ENCODE peak calls at places on chromosomes 7 and 10, in five cellular contexts. One of them, this sample, is unnamed.

GRCh38 chr7:149620961-149621360 is 123.4 kb upstream of the ZNF746 start:
- DNase-seq in spleen: peak; percentile 87
- DNase-seq in upper lobe of right lung: no peak
- DNase-seq in WTC11: no peak
- DNase-seq in cardiac muscle cell: no peak
- DNase-seq in this sample: no peak

GRCh38 chr7:101173752-101174244 is 6.3 kb downstream of the NAT16 start:
- DNase-seq in spleen: no peak
- DNase-seq in upper lobe of right lung: no peak
- DNase-seq in WTC11: peak; percentile 91
- DNase-seq in cardiac muscle cell: no peak
- DNase-seq in this sample: no peak

GRCh38 chr10:8050561-8051108 is 3.9 kb upstream of the GATA3 start:
- DNase-seq in spleen: no peak
- DNase-seq in upper lobe of right lung: peak; percentile 66
- DNase-seq in WTC11: no peak
- DNase-seq in cardiac muscle cell: no peak
- DNase-seq in this sample: no peak

GRCh38 chr7:124930173-124930623 is 573 bp upstream of the POT1 start:
- DNase-seq in spleen: no peak
- DNase-seq in upper lobe of right lung: no peak
- DNase-seq in WTC11: no peak
- DNase-seq in cardiac muscle cell: no peak
- DNase-seq in this sample: no peak

GRCh38 chr7:97167176-97167575 is 49.7 kb downstream of the SDHAF3 start:
- DNase-seq in spleen: no peak
- DNase-seq in upper lobe of right lung: no peak
- DNase-seq in WTC11: no peak
- DNase-seq in cardiac muscle cell: no peak
- DNase-seq in this sample: no peak

GRCh38 chr10:8543361-8544056 is 489.0 kb downstream of the GATA3 start:
- DNase-seq in spleen: no peak
- DNase-seq in upper lobe of right lung: no peak
- DNase-seq in WTC11: no peak
- DNase-seq in cardiac muscle cell: no peak
- DNase-seq in this sample: no peak

GRCh38 chr7:50314778-50315177 is 10.3 kb downstream of the IKZF1 start:
- DNase-seq in spleen: no peak
- DNase-seq in upper lobe of right lung: no peak
- DNase-seq in WTC11: no peak
- DNase-seq in cardiac muscle cell: no peak
- DNase-seq in this sample: no peak

GRCh38 chr10:110067960-110068770 is 60.4 kb downstream of the ADD3 start:
- DNase-seq in spleen: no peak
- DNase-seq in upper lobe of right lung: no peak
- DNase-seq in WTC11: no peak
- DNase-seq in cardiac muscle cell: no peak
- DNase-seq in this sample: no peak

GRCh38 chr7:26326211-26326610 is 34.5 kb downstream of the SNX10 start:
- DNase-seq in spleen: no peak
- DNase-seq in upper lobe of right lung: no peak
- DNase-seq in WTC11: no peak
- DNase-seq in cardiac muscle cell: no peak
- DNase-seq in this sample: no peak

GRCh38 chr7:151083071-151083823 is at the start of gene TMUB1:
- DNase-seq in spleen: peak; percentile 97
- DNase-seq in upper lobe of right lung: peak; percentile 92
- DNase-seq in WTC11: peak; percentile 81
- DNase-seq in cardiac muscle cell: peak; percentile 83
- DNase-seq in this sample: peak; percentile 42

GRCh38 chr10:133158756-133159610 is 1.0 kb upstream of the KNDC1 start:
- DNase-seq in spleen: peak; percentile 75
- DNase-seq in upper lobe of right lung: peak; percentile 81
- DNase-seq in WTC11: peak; percentile 49
- DNase-seq in cardiac muscle cell: peak; percentile 65
- DNase-seq in this sample: no peak

GRCh38 chr7:43211276-43211675 is 98.8 kb downstream of the HECW1 start:
- DNase-seq in spleen: no peak
- DNase-seq in upper lobe of right lung: no peak
- DNase-seq in WTC11: no peak
- DNase-seq in cardiac muscle cell: peak; percentile 13
- DNase-seq in this sample: no peak

GRCh38 chr7:102890292-102890970 is 22.4 kb upstream of the LRRC17 start:
- DNase-seq in spleen: no peak
- DNase-seq in upper lobe of right lung: no peak
- DNase-seq in WTC11: no peak
- DNase-seq in cardiac muscle cell: no peak
- DNase-seq in this sample: no peak

GRCh38 chr7:154913645-154914579 is 89.0 kb downstream of the PAXIP1 start:
- DNase-seq in spleen: peak; percentile 96
- DNase-seq in upper lobe of right lung: peak; percentile 94
- DNase-seq in WTC11: peak; percentile 97
- DNase-seq in cardiac muscle cell: peak; percentile 87
- DNase-seq in this sample: peak; percentile 91

GRCh38 chr7:140049339-140050024 is 13.3 kb downstream of the PARP12 start:
- DNase-seq in spleen: no peak
- DNase-seq in upper lobe of right lung: no peak
- DNase-seq in WTC11: no peak
- DNase-seq in cardiac muscle cell: no peak
- DNase-seq in this sample: no peak

GRCh38 chr10:99999319-100000108 is 10.2 kb downstream of the DNMBP start:
- DNase-seq in spleen: no peak
- DNase-seq in upper lobe of right lung: no peak
- DNase-seq in WTC11: no peak
- DNase-seq in cardiac muscle cell: no peak
- DNase-seq in this sample: no peak

GRCh38 chr7:132420527-132420926 is 155.7 kb downstream of the PLXNA4 start:
- DNase-seq in spleen: no peak
- DNase-seq in upper lobe of right lung: no peak
- DNase-seq in WTC11: no peak
- DNase-seq in cardiac muscle cell: no peak
- DNase-seq in this sample: no peak

GRCh38 chr7:29102554-29103151 is 43.7 kb downstream of the CPVL start:
- DNase-seq in spleen: no peak
- DNase-seq in upper lobe of right lung: peak; percentile 68
- DNase-seq in WTC11: peak; percentile 81
- DNase-seq in cardiac muscle cell: peak; percentile 75
- DNase-seq in this sample: no peak

GRCh38 chr10:113711142-113711541 is 31.4 kb downstream of the CASP7 start:
- DNase-seq in spleen: no peak
- DNase-seq in upper lobe of right lung: no peak
- DNase-seq in WTC11: no peak
- DNase-seq in cardiac muscle cell: no peak
- DNase-seq in this sample: no peak

GRCh38 chr10:93746844-93747284 is 10.9 kb upstream of the LGI1 start:
- DNase-seq in spleen: no peak
- DNase-seq in upper lobe of right lung: no peak
- DNase-seq in WTC11: peak; percentile 70
- DNase-seq in cardiac muscle cell: no peak
- DNase-seq in this sample: no peak

GRCh38 chr7:116780966-116781365 is 81.4 kb upstream of the CAPZA2 start:
- DNase-seq in spleen: no peak
- DNase-seq in upper lobe of right lung: no peak
- DNase-seq in WTC11: peak; percentile 13
- DNase-seq in cardiac muscle cell: no peak
- DNase-seq in this sample: no peak

GRCh38 chr10:58081353-58081752 is 186.3 kb downstream of the IPMK start:
- DNase-seq in spleen: no peak
- DNase-seq in upper lobe of right lung: no peak
- DNase-seq in WTC11: no peak
- DNase-seq in cardiac muscle cell: no peak
- DNase-seq in this sample: no peak

GRCh38 chr7:50092579-50093411 is at the start of gene ZPBP:
- DNase-seq in spleen: peak; percentile 88
- DNase-seq in upper lobe of right lung: peak; percentile 70
- DNase-seq in WTC11: peak; percentile 41
- DNase-seq in cardiac muscle cell: peak; percentile 47
- DNase-seq in this sample: no peak

GRCh38 chr7:127885843-127886242 is 145.4 kb downstream of the LRRC4 start:
- DNase-seq in spleen: no peak
- DNase-seq in upper lobe of right lung: no peak
- DNase-seq in WTC11: no peak
- DNase-seq in cardiac muscle cell: no peak
- DNase-seq in this sample: peak; percentile 66

GRCh38 chr10:63713191-63714144 is 192.3 kb downstream of the REEP3 start:
- DNase-seq in spleen: no peak
- DNase-seq in upper lobe of right lung: no peak
- DNase-seq in WTC11: peak; percentile 88
- DNase-seq in cardiac muscle cell: peak; percentile 61
- DNase-seq in this sample: peak; percentile 77

GRCh38 chr10:99370993-99371392 is 41.8 kb downstream of the CNNM1 start:
- DNase-seq in spleen: no peak
- DNase-seq in upper lobe of right lung: no peak
- DNase-seq in WTC11: no peak
- DNase-seq in cardiac muscle cell: peak; percentile 71
- DNase-seq in this sample: no peak

GRCh38 chr7:150756858-150757257 is 19.6 kb downstream of the GIMAP5 start:
- DNase-seq in spleen: no peak
- DNase-seq in upper lobe of right lung: no peak
- DNase-seq in WTC11: no peak
- DNase-seq in cardiac muscle cell: peak; percentile 49
- DNase-seq in this sample: no peak

GRCh38 chr10:123402656-123403055 is 248.5 kb downstream of the BUB3 start:
- DNase-seq in spleen: no peak
- DNase-seq in upper lobe of right lung: no peak
- DNase-seq in WTC11: no peak
- DNase-seq in cardiac muscle cell: no peak
- DNase-seq in this sample: no peak

GRCh38 chr10:7409045-7409731 is 1.6 kb downstream of the SFMBT2 start:
- DNase-seq in spleen: peak; percentile 83
- DNase-seq in upper lobe of right lung: no peak
- DNase-seq in WTC11: no peak
- DNase-seq in cardiac muscle cell: peak; percentile 25
- DNase-seq in this sample: no peak

GRCh38 chr7:45717537-45718235 is 143.5 kb downstream of the ADCY1 start:
- DNase-seq in spleen: no peak
- DNase-seq in upper lobe of right lung: peak; percentile 52
- DNase-seq in WTC11: no peak
- DNase-seq in cardiac muscle cell: no peak
- DNase-seq in this sample: no peak

GRCh38 chr7:45718464-45719330 is 144.5 kb downstream of the ADCY1 start:
- DNase-seq in spleen: no peak
- DNase-seq in upper lobe of right lung: peak; percentile 59
- DNase-seq in WTC11: no peak
- DNase-seq in cardiac muscle cell: no peak
- DNase-seq in this sample: no peak

GRCh38 chr7:45720989-45721388 is 146.8 kb downstream of the ADCY1 start:
- DNase-seq in spleen: no peak
- DNase-seq in upper lobe of right lung: no peak
- DNase-seq in WTC11: no peak
- DNase-seq in cardiac muscle cell: no peak
- DNase-seq in this sample: no peak

GRCh38 chr7:45726883-45727282 is 146.0 kb downstream of the CCDC201 start:
- DNase-seq in spleen: peak; percentile 68
- DNase-seq in upper lobe of right lung: peak; percentile 51
- DNase-seq in WTC11: no peak
- DNase-seq in cardiac muscle cell: no peak
- DNase-seq in this sample: no peak

GRCh38 chr7:45721949-45722598 is 147.9 kb downstream of the ADCY1 start:
- DNase-seq in spleen: peak; percentile 68
- DNase-seq in upper lobe of right lung: no peak
- DNase-seq in WTC11: no peak
- DNase-seq in cardiac muscle cell: no peak
- DNase-seq in this sample: no peak
- TF ChIP-seq CTCF in spleen: no peak
- TF ChIP-seq CTCF in upper lobe of right lung: no peak
- TF ChIP-seq CTCF in WTC11: no peak
- TF ChIP-seq CTCF in cardiac muscle cell: no peak
- TF ChIP-seq CTCF in this sample: no peak

GRCh38 chr10:53315709-53316108 is 543.1 kb upstream of the MBL2 start:
- DNase-seq in spleen: no peak
- DNase-seq in upper lobe of right lung: no peak
- DNase-seq in WTC11: no peak
- DNase-seq in cardiac muscle cell: no peak
- DNase-seq in this sample: no peak
- TF ChIP-seq CTCF in spleen: no peak
- TF ChIP-seq CTCF in upper lobe of right lung: no peak
- TF ChIP-seq CTCF in WTC11: no peak
- TF ChIP-seq CTCF in cardiac muscle cell: no peak
- TF ChIP-seq CTCF in this sample: no peak

DNA sequence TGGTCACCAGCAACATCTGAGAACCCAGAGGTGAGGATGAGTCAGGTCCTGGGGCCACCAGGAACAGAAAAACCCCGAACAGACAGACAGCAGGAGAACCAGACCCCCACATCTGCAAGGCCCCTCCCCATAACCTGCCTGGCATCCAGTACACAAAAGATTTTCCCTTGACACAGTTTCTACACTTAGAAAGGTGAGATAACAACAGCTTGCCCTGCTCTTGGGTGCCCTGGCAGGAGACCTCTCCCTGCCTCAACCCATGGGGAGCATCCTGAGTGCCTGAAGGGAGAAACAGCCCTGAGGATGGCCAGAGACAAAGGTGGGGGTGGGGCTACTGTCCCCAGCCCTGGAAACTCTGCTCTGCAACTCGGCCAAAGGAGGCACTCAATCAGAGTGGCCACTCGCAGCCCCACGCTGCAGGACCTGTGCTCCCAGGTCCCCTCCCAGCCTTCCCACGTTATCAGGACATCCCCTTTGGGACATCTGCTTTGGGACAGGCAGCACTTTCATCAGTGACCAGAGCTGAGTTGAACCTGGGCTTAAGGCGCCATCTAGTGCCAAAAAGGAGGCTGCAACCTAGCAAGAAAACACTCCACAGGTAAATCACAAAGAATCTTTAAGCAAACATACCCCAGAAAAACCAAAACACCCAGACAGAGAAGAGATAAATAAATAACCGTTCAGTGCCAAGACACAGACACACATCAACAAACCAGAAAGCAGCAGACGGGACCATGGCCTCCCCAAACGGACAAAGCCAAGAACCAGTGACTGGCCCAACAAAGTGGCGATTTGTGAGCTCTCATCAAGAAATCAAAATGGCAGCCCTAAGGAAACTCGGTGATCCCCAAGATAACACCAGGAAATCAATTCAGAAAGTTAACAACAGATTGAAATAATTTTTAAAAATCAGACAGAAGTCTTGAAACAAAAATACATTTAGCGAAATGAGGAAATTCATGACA is 233.7 kb downstream of the PTPRN2 start:
- DNase-seq in spleen: peak; percentile 28
- DNase-seq in upper lobe of right lung: peak; percentile 45
- DNase-seq in WTC11: peak; percentile 64
- DNase-seq in cardiac muscle cell: no peak
- DNase-seq in this sample: no peak
- TF ChIP-seq CTCF in spleen: peak; percentile 13
- TF ChIP-seq CTCF in upper lobe of right lung: peak; percentile 40
- TF ChIP-seq CTCF in WTC11: peak; percentile 69
- TF ChIP-seq CTCF in cardiac muscle cell: peak; percentile 30
- TF ChIP-seq CTCF in this sample: no peak

GRCh38 chr7:32142649-32143048 is 72.4 kb upstream of the PDE1C start:
- DNase-seq in spleen: no peak
- DNase-seq in upper lobe of right lung: no peak
- DNase-seq in WTC11: no peak
- DNase-seq in cardiac muscle cell: no peak
- DNase-seq in this sample: no peak

GRCh38 chr7:32143271-32143670 is 73.1 kb upstream of the PDE1C start:
- DNase-seq in spleen: no peak
- DNase-seq in upper lobe of right lung: no peak
- DNase-seq in WTC11: no peak
- DNase-seq in cardiac muscle cell: no peak
- DNase-seq in this sample: no peak

GRCh38 chr7:32145911-32146310 is 75.7 kb upstream of the PDE1C start:
- DNase-seq in spleen: no peak
- DNase-seq in upper lobe of right lung: no peak
- DNase-seq in WTC11: no peak
- DNase-seq in cardiac muscle cell: no peak
- DNase-seq in this sample: no peak

GRCh38 chr7:32140540-32140939 is 70.3 kb upstream of the PDE1C start:
- DNase-seq in spleen: no peak
- DNase-seq in upper lobe of right lung: no peak
- DNase-seq in WTC11: no peak
- DNase-seq in cardiac muscle cell: no peak
- DNase-seq in this sample: no peak
- TF ChIP-seq CTCF in spleen: no peak
- TF ChIP-seq CTCF in upper lobe of right lung: no peak
- TF ChIP-seq CTCF in WTC11: no peak
- TF ChIP-seq CTCF in cardiac muscle cell: no peak
- TF ChIP-seq CTCF in this sample: no peak

This sample was measured in ascending aorta.